ENCODE peak calls at places on chromosomes 5 and 9, in five cellular contexts. A, L, K, J and C are unnamed samples.
A peak's percentile ranks its signal among the peaks of the same experiment; 100 is the strongest.

GRCh38 chr9:112487008-112487798 is 576 bp downstream of the KIAA1958 start:
- DNase-seq in J (peak; percentile 36), L (no peak), A (no peak), K (peak; percentile 49), C (no peak)

GRCh38 chr9:137449081-137449844 is 8.1 kb upstream of the ENTPD8 start:
- DNase-seq in K (no peak), A (no peak), L (no peak), J (no peak), C (no peak)

GRCh38 chr5:24102008-24102407 is 542.8 kb downstream of the CDH10 start:
- DNase-seq in K (no peak), J (no peak), A (no peak), L (no peak), C (no peak)

GRCh38 chr5:166962470-166962869 is 1329.0 kb upstream of the WWC1 start:
- DNase-seq in J (no peak), K (no peak), L (no peak), A (no peak), C (no peak)

GRCh38 chr9:137070906-137071275 is 534 bp upstream of the SAPCD2 start:
- DNase-seq in K (no peak), L (peak; percentile 54), A (no peak), J (no peak), C (no peak)

GRCh38 chr5:179342577-179342976 is 2.7 kb downstream of the ADAMTS2 start:
- DNase-seq in J (peak; percentile 59), A (peak; percentile 45), K (peak; percentile 48), L (no peak), C (no peak)

GRCh38 chr9:87681271-87682061 is 44.5 kb upstream of the CTSL start:
- DNase-seq in A (no peak), J (no peak), K (no peak), L (no peak), C (no peak)

GRCh38 chr9:16341176-16341575 is 529.3 kb downstream of the BNC2 start:
- DNase-seq in J (peak; percentile 49), K (no peak), L (no peak), A (peak; percentile 25), C (peak; percentile 14)

GRCh38 chr9:135512241-135512603 is 9.0 kb upstream of the LCN1 start:
- DNase-seq in A (no peak), K (no peak), J (no peak), L (no peak), C (no peak)

GRCh38 chr5:158382473-158382872 is 523.5 kb upstream of the CLINT1 start:
- DNase-seq in K (peak; percentile 99), J (peak; percentile 97), L (peak; percentile 42), A (peak; percentile 93), C (peak; percentile 89)

GRCh38 chr9:34986541-34987047 is 3.0 kb upstream of the DNAJB5 start:
- DNase-seq in A (no peak), L (no peak), K (no peak), J (no peak), C (no peak)

GRCh38 chr9:120545691-120546565 is 34.0 kb downstream of the CDK5RAP2 start:
- DNase-seq in J (no peak), L (no peak), A (no peak), K (no peak), C (peak; percentile 56)

GRCh38 chr5:1755321-1755949 is 44.2 kb downstream of the MRPL36 start:
- DNase-seq in K (no peak), A (no peak), J (no peak), L (peak; percentile 9), C (no peak)

GRCh38 chr9:125538092-125538473 is 168.9 kb downstream of the MAPKAP1 start:
- DNase-seq in J (peak; percentile 95), L (no peak), K (peak; percentile 91), A (peak; percentile 62), C (no peak)

GRCh38 chr9:8474937-8475336 is 675.4 kb upstream of the DMAC1 start:
- DNase-seq in L (no peak), J (no peak), A (no peak), K (no peak), C (no peak)

GRCh38 chr5:173941102-173941501 is 47.9 kb upstream of the C5orf47 start:
- DNase-seq in J (no peak), K (no peak), L (no peak), A (no peak), C (no peak)
- H3K4me3 ChIP-seq in J (no peak overlapping the region), K (no peak overlapping the region), L (no peak overlapping the region), A (no peak overlapping the region), C (no peak overlapping the region)

GRCh38 chr5:151007430-151008123 is 12.8 kb upstream of the GPX3 start:
- DNase-seq in A (no peak), K (no peak), J (no peak), L (no peak), C (no peak)

GRCh38 chr5:151005187-151005974 is 15.0 kb upstream of the GPX3 start:
- DNase-seq in J (no peak), A (no peak), L (peak; percentile 68), K (no peak), C (no peak)

GRCh38 chr5:151008124-151008491 is 12.3 kb upstream of the GPX3 start:
- DNase-seq in L (no peak), K (no peak), J (no peak), A (no peak), C (no peak)

GRCh38 chr5:151005975-151006576 is 14.3 kb upstream of the GPX3 start:
- DNase-seq in L (peak; percentile 90), A (peak; percentile 38), J (peak; percentile 57), K (no peak), C (peak; percentile 35)

DNA sequence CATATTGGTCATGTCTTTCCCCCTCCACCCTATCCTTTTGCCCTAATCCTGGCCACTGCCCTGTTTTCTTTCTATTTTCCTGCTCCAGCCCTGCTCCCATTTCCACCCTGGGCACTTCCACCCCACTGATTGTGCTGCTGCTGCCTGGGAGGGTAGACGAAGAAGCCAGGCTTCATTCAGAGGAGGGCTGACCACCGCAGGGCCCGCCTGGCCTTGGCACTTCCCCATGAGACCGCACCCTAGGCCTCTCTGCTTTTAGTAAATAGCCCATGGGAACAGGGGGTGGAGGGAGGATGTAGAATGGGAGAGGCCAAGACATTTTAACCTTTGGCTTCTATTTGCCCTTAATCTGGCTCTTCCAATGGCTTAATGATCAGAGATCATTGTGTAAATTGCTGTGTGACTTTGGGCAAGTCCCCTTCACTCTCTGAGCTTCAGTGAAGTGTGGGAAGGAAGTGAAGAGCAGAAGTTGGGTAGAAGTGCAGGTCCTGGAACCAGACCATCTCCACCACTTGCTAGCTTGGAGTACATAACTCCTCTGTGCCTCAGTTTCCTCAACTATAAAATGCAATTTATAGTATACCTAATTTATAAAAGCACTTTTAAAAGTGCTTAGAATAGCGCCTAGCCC is 13.6 kb upstream of the GPX3 start:
- DNase-seq in K (no peak), L (no peak), J (no peak), A (no peak), C (no peak)
- H3K4me3 ChIP-seq in K (no peak overlapping the region), L (no peak overlapping the region), J (no peak overlapping the region), A (no peak overlapping the region), C (no peak overlapping the region)

GRCh38 chr9:116137581-116137980 is 16.0 kb upstream of the PAPPA start:
- DNase-seq in K (no peak), A (no peak), J (no peak), L (no peak), C (no peak)

GRCh38 chr9:116133163-116133562 is 20.4 kb upstream of the PAPPA start:
- DNase-seq in K (no peak), L (no peak), A (no peak), J (no peak), C (no peak)

GRCh38 chr9:116137010-116137409 is 16.6 kb upstream of the PAPPA start:
- DNase-seq in A (no peak), L (no peak), K (no peak), J (no peak), C (no peak)

DNA sequence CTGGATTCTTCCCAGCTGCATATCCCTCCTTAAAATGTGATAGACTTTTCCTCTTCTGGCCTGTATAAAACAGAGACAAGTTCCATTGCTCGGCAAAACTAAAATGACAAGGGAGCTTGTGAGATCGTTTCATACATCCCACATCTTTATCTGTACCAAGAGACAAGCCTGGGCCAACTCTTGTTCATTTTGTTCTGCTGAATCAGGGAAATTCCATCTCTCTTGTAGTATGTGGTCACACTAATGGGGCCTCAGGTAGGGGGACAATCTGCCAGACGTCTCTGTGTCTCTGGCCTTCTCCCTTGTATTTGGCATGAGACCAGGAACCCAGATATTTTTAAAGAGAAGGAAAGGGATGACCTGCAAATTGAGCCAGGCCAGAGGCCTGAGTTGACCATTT is 18.6 kb upstream of the PAPPA start:
- DNase-seq in L (no peak), A (no peak), K (no peak), J (no peak), C (no peak)
- H3K4me3 ChIP-seq in L (no peak overlapping the region), A (no peak overlapping the region), K (no peak overlapping the region), J (no peak overlapping the region), C (no peak overlapping the region)

GRCh38 chr9:89145086-89145485 is 33.5 kb downstream of the SHC3 start:
- DNase-seq in J (peak; percentile 26), A (no peak), L (no peak), K (no peak), C (no peak)
- H3K4me3 ChIP-seq in J (no peak overlapping the region), A (no peak overlapping the region), L (no peak overlapping the region), K (no peak overlapping the region), C (no peak overlapping the region)

DNA sequence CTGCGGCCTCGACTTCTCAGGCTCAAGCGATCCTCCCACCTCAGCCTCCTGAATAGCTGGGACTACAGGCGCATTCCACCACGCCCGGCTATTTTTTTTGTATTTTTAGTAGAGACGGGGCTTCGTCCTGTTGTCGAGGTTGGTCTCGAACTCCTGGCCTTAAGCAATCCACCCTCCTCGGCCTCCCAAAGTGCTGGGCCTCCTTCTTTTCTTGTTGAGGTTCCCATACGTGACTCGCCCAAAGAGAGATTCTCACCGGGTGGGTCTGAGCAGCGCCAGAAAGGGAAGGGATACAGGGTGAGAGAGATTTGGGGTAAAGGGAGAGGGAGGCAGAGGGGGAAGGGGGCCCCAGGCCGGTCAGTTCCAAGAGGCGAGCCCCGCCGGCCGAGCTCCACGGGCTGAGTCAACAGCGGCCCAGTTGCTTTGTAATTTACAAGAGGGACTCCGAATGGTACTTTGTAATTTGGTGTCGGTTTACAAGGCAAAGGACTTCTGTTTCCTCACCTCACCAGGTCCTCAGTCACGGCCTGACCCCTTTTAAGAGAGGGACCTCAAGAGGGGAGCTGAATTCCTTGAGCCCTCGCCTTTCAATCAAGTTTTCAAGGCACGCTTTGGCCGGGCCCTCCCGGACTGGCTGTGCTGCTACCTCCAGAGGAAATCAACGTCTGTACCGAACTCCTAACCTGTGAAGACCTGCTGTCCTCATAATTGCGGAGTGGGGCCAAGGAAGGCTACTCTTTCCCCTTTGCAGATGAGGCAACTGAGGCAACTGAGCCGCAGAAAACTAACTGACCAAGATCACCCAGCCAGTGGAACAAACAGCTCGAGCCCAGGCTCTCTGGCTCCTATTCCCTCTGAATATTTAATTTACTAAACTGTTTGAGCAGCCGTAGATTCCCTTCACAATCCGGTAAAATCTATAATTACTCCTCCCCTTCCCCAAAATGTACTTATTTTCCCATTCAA is 3.2 kb upstream of the DMRT2 start:
- DNase-seq in L (no peak), J (no peak), A (no peak), K (no peak), C (no peak)
- H3K4me3 ChIP-seq in L (peak overlapping the region; percentile 34), J (no peak overlapping the region), A (no peak overlapping the region), K (no peak overlapping the region), C (no peak overlapping the region)

GRCh38 chr5:67014191-67014590 is 182.4 kb downstream of the CD180 start:
- DNase-seq in L (no peak), A (no peak), K (no peak), J (no peak), C (no peak)

GRCh38 chr5:67012241-67012640 is 184.4 kb downstream of the CD180 start:
- DNase-seq in L (no peak), K (no peak), A (no peak), J (peak; percentile 58), C (no peak)

GRCh38 chr5:67014957-67015400 is 181.6 kb downstream of the CD180 start:
- DNase-seq in A (no peak), K (no peak), J (no peak), L (no peak), C (no peak)

GRCh38 chr5:67013719-67014118 is 182.9 kb downstream of the CD180 start:
- DNase-seq in K (no peak), J (no peak), A (no peak), L (no peak), C (no peak)

GRCh38 chr5:67015577-67016290 is 180.9 kb downstream of the CD180 start:
- DNase-seq in K (peak; percentile 37), J (peak; percentile 86), A (no peak), L (no peak), C (no peak)
- H3K4me3 ChIP-seq in K (no peak overlapping the region), J (peak overlapping the region; percentile 34), A (no peak overlapping the region), L (peak overlapping the region; percentile 13), C (no peak overlapping the region)